ENCODE peak calls at places on chromosomes 4 and X, in four cellular contexts. One of them, this sample, is unnamed.

GRCh38 chrX:142084611-142085010 is 120.5 kb downstream of the MAGEC2 start:
- DNase-seq in body of pancreas: no peak
- DNase-seq in WERI-Rb-1: no peak
- DNase-seq in astrocyte: no peak
- DNase-seq in this sample: no peak

GRCh38 chr4:153447175-153447887 is 18.8 kb upstream of the TMEM131L start:
- DNase-seq in body of pancreas: no peak
- DNase-seq in WERI-Rb-1: no peak
- DNase-seq in astrocyte: no peak
- DNase-seq in this sample: no peak

GRCh38 chr4:77157859-77158486 is 966 bp downstream of the CCNG2 start:
- DNase-seq in body of pancreas: peak
- DNase-seq in WERI-Rb-1: peak
- DNase-seq in astrocyte: peak
- DNase-seq in this sample: peak

GRCh38 chrX:56800801-56801200 is 71.8 kb downstream of the NBDY start:
- DNase-seq in body of pancreas: no peak
- DNase-seq in WERI-Rb-1: no peak
- DNase-seq in astrocyte: no peak
- DNase-seq in this sample: no peak

GRCh38 chr4:77990456-77990855 is 66.7 kb upstream of the FRAS1 start:
- DNase-seq in body of pancreas: no peak
- DNase-seq in WERI-Rb-1: no peak
- DNase-seq in astrocyte: no peak
- DNase-seq in this sample: no peak

GRCh38 chrX:131264053-131264452 is 25.1 kb downstream of the IGSF1 start:
- DNase-seq in body of pancreas: no peak
- DNase-seq in WERI-Rb-1: no peak
- DNase-seq in astrocyte: no peak
- DNase-seq in this sample: no peak

GRCh38 chrX:23317799-23318724 is 16.6 kb upstream of the PTCHD1 start:
- DNase-seq in body of pancreas: no peak
- DNase-seq in WERI-Rb-1: peak
- DNase-seq in astrocyte: no peak
- DNase-seq in this sample: no peak

GRCh38 chrX:47634871-47635575 is 5.3 kb upstream of the CFP start:
- DNase-seq in body of pancreas: no peak
- DNase-seq in WERI-Rb-1: no peak
- DNase-seq in astrocyte: no peak
- DNase-seq in this sample: no peak

DNA sequence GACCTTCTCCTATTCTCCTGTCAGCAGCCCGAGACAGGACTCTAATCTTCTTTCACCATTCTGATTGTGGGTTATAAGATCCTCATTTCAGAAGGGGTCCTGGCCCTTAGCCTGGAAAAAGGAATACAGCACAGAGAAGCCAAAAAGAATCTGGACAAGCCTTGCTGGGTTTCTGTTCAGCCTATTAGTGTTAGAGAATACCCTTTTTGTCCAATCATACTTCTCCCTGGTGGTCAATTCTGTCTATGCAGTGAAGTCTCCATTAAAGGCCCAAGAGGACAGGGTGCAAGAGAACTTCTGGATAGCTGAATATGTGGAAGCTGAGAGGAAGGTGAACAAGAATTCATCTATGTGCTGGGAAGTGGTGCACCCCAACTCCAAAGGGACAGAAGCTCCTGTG is 105.7 kb upstream of the AGA start:
- DNase-seq in body of pancreas: no peak
- DNase-seq in WERI-Rb-1: no peak
- DNase-seq in astrocyte: peak
- DNase-seq in this sample: no peak
- H3K27ac ChIP-seq in body of pancreas: no peak
- H3K27ac ChIP-seq in WERI-Rb-1: no peak
- H3K27ac ChIP-seq in astrocyte: no peak
- H3K27ac ChIP-seq in this sample: no peak

GRCh38 chr4:71355045-71355444 is 16.2 kb downstream of the SLC4A4 start:
- DNase-seq in body of pancreas: no peak
- DNase-seq in WERI-Rb-1: no peak
- DNase-seq in astrocyte: no peak
- DNase-seq in this sample: no peak
- H3K27ac ChIP-seq in body of pancreas: no peak
- H3K27ac ChIP-seq in WERI-Rb-1: no peak
- H3K27ac ChIP-seq in astrocyte: no peak
- H3K27ac ChIP-seq in this sample: no peak

GRCh38 chr4:185740471-185740873 is 71.5 kb downstream of the SORBS2 start:
- DNase-seq in body of pancreas: no peak
- DNase-seq in WERI-Rb-1: no peak
- DNase-seq in astrocyte: peak
- DNase-seq in this sample: no peak
- H3K27ac ChIP-seq in body of pancreas: peak
- H3K27ac ChIP-seq in WERI-Rb-1: no peak
- H3K27ac ChIP-seq in astrocyte: no peak
- H3K27ac ChIP-seq in this sample: no peak

GRCh38 chr4:168868044-168868855 is 141.8 kb downstream of the CBR4 start:
- DNase-seq in body of pancreas: no peak
- DNase-seq in WERI-Rb-1: peak
- DNase-seq in astrocyte: peak
- DNase-seq in this sample: peak
- H3K27ac ChIP-seq in body of pancreas: no peak
- H3K27ac ChIP-seq in WERI-Rb-1: no peak
- H3K27ac ChIP-seq in astrocyte: peak
- H3K27ac ChIP-seq in this sample: no peak

GRCh38 chr4:6778435-6778834 is 4.1 kb upstream of the KIAA0232 start:
- DNase-seq in body of pancreas: no peak
- DNase-seq in WERI-Rb-1: no peak
- DNase-seq in astrocyte: no peak
- DNase-seq in this sample: no peak
- H3K27ac ChIP-seq in body of pancreas: no peak
- H3K27ac ChIP-seq in WERI-Rb-1: no peak
- H3K27ac ChIP-seq in astrocyte: no peak
- H3K27ac ChIP-seq in this sample: no peak

DNA sequence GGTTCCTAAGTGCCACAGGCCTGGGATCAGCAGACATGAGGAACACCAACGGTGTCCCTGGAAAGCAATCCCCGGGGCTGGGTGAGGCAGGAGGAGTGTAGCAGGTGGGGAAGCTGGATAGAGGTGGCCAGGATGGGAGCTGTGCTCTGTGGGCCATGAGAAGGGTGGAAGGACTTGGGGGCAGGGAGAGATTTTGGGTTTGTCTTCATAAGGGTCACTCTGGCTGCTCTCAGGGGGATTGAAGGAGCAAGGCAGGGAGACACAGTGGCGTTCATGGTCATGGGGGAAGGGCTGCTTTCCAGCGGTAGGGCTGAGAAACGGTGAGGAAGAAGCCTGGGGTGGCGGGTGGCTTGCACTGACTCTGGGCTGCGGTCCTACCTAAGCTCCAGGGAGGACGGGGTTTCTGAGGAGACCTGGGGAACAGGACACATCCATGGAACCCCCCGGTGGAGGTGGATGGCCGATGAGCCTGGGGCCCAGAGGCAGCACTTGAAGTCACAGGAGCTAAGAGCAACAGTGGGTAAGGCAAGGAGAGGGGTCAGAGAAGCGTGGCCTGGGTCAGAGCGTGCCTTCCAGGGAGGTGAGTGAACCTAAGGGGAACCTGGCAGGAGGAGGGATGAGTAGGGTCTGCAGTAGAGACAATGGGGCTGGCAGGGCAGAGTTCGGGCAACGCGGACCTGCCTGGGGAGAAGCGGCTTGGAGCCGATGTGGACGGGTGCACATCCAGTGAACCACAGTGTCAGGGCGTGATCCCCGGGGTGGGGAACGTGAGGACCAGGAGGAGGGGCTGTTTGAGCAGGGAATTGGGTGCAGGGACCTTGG is 12.4 kb upstream of the CTBP1 start:
- DNase-seq in body of pancreas: no peak
- DNase-seq in WERI-Rb-1: no peak
- DNase-seq in astrocyte: no peak
- DNase-seq in this sample: no peak
- H3K27ac ChIP-seq in body of pancreas: no peak
- H3K27ac ChIP-seq in WERI-Rb-1: no peak
- H3K27ac ChIP-seq in astrocyte: no peak
- H3K27ac ChIP-seq in this sample: no peak

DNA sequence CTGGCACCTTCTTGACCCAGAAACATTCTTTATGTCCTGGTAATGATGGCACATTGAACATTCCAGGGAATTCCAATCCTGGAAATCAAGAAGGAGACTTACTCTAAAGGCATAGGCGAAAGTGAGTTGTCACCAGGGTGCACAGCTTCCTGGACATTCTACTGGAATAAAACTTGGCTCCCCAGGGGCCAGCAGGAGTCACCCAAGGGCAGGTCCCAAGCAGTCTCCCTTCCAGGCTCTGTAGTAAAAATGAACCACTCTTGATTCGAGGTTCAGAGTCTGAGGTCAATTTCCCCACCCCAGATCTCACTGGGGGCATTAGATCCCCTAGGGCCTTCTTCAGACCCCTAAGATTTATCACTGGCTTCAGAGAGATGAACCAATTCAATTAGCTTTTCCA is 338.7 kb upstream of the GATB start:
- DNase-seq in body of pancreas: no peak
- DNase-seq in WERI-Rb-1: no peak
- DNase-seq in astrocyte: no peak
- DNase-seq in this sample: no peak
- H3K27ac ChIP-seq in body of pancreas: no peak
- H3K27ac ChIP-seq in WERI-Rb-1: no peak
- H3K27ac ChIP-seq in astrocyte: no peak
- H3K27ac ChIP-seq in this sample: no peak

This sample was measured in caudate nucleus.